ENCODE peak calls at places on chromosomes 6 and 20, in seven cellular contexts. One of them, this sample, is unnamed.

GRCh38 chr6:20876016-20876415 is 341.8 kb downstream of the CDKAL1 start:
- DNase-seq in anterior cingulate cortex: no peak
- DNase-seq in frontal cortex: no peak
- DNase-seq in adrenal gland: no peak
- DNase-seq in T-helper 2 cell: no peak
- DNase-seq in globus pallidus: no peak
- DNase-seq in HCEC 1CT: peak
- DNase-seq in this sample: no peak

GRCh38 chr6:169981969-169982368 is 230.5 kb downstream of the ERMARD start:
- DNase-seq in T-helper 2 cell: no peak
- DNase-seq in HCEC 1CT: no peak
- DNase-seq in anterior cingulate cortex: no peak
- DNase-seq in frontal cortex: no peak
- DNase-seq in globus pallidus: no peak
- DNase-seq in adrenal gland: no peak
- DNase-seq in this sample: no peak

GRCh38 chr6:41728073-41728936 is 7.1 kb downstream of the TFEB start:
- DNase-seq in HCEC 1CT: no peak
- DNase-seq in frontal cortex: no peak
- DNase-seq in adrenal gland: no peak
- DNase-seq in globus pallidus: peak
- DNase-seq in anterior cingulate cortex: no peak
- DNase-seq in T-helper 2 cell: no peak
- DNase-seq in this sample: peak

GRCh38 chr6:88380083-88380482 is 213.9 kb upstream of the CNR1 start:
- DNase-seq in frontal cortex: peak
- DNase-seq in HCEC 1CT: peak
- DNase-seq in anterior cingulate cortex: peak
- DNase-seq in T-helper 2 cell: no peak
- DNase-seq in adrenal gland: peak
- DNase-seq in globus pallidus: peak
- DNase-seq in this sample: peak

GRCh38 chr6:166173292-166173951 is 5.8 kb upstream of the TBXT start:
- DNase-seq in T-helper 2 cell: no peak
- DNase-seq in frontal cortex: no peak
- DNase-seq in anterior cingulate cortex: no peak
- DNase-seq in globus pallidus: no peak
- DNase-seq in HCEC 1CT: no peak
- DNase-seq in adrenal gland: no peak
- DNase-seq in this sample: no peak

GRCh38 chr6:85344996-85345395 is 104.9 kb upstream of the NT5E start:
- DNase-seq in adrenal gland: no peak
- DNase-seq in frontal cortex: no peak
- DNase-seq in globus pallidus: no peak
- DNase-seq in HCEC 1CT: no peak
- DNase-seq in anterior cingulate cortex: no peak
- DNase-seq in T-helper 2 cell: no peak
- DNase-seq in this sample: no peak

GRCh38 chr6:37657117-37657886 is 40.4 kb downstream of the MDGA1 start:
- DNase-seq in T-helper 2 cell: no peak
- DNase-seq in frontal cortex: no peak
- DNase-seq in globus pallidus: no peak
- DNase-seq in adrenal gland: peak
- DNase-seq in anterior cingulate cortex: no peak
- DNase-seq in HCEC 1CT: no peak
- DNase-seq in this sample: no peak

GRCh38 chr20:38827770-38828281 is 22.3 kb downstream of the PPP1R16B start:
- DNase-seq in anterior cingulate cortex: no peak
- DNase-seq in frontal cortex: no peak
- DNase-seq in HCEC 1CT: no peak
- DNase-seq in adrenal gland: no peak
- DNase-seq in globus pallidus: no peak
- DNase-seq in T-helper 2 cell: no peak
- DNase-seq in this sample: no peak

GRCh38 chr20:37940161-37940560 is 37.2 kb downstream of the VSTM2L start:
- DNase-seq in frontal cortex: no peak
- DNase-seq in adrenal gland: no peak
- DNase-seq in T-helper 2 cell: no peak
- DNase-seq in anterior cingulate cortex: no peak
- DNase-seq in HCEC 1CT: no peak
- DNase-seq in globus pallidus: no peak
- DNase-seq in this sample: no peak

GRCh38 chr6:116624036-116624805 is 7.9 kb downstream of the RSPH4A start:
- DNase-seq in frontal cortex: no peak
- DNase-seq in HCEC 1CT: peak
- DNase-seq in adrenal gland: no peak
- DNase-seq in globus pallidus: no peak
- DNase-seq in anterior cingulate cortex: no peak
- DNase-seq in T-helper 2 cell: no peak
- DNase-seq in this sample: no peak

GRCh38 chr20:717271-717670 is 41.7 kb upstream of the SCRT2 start:
- DNase-seq in HCEC 1CT: no peak
- DNase-seq in frontal cortex: no peak
- DNase-seq in globus pallidus: no peak
- DNase-seq in anterior cingulate cortex: no peak
- DNase-seq in adrenal gland: no peak
- DNase-seq in T-helper 2 cell: no peak
- DNase-seq in this sample: no peak

GRCh38 chr6:20582586-20583446 is 48.6 kb downstream of the CDKAL1 start:
- DNase-seq in anterior cingulate cortex: no peak
- DNase-seq in globus pallidus: no peak
- DNase-seq in adrenal gland: no peak
- DNase-seq in T-helper 2 cell: no peak
- DNase-seq in HCEC 1CT: no peak
- DNase-seq in frontal cortex: no peak
- DNase-seq in this sample: no peak

GRCh38 chr6:43886067-43886461 is 116.1 kb downstream of the VEGFA start:
- DNase-seq in anterior cingulate cortex: no peak
- DNase-seq in T-helper 2 cell: no peak
- DNase-seq in HCEC 1CT: no peak
- DNase-seq in frontal cortex: no peak
- DNase-seq in globus pallidus: no peak
- DNase-seq in adrenal gland: no peak
- DNase-seq in this sample: no peak

GRCh38 chr6:162868397-162868796 is 140.6 kb downstream of the PACRG start:
- DNase-seq in frontal cortex: no peak
- DNase-seq in globus pallidus: no peak
- DNase-seq in HCEC 1CT: no peak
- DNase-seq in T-helper 2 cell: no peak
- DNase-seq in adrenal gland: no peak
- DNase-seq in anterior cingulate cortex: no peak
- DNase-seq in this sample: no peak

GRCh38 chr6:161136655-161137054 is 137.2 kb downstream of the AGPAT4 start:
- DNase-seq in globus pallidus: no peak
- DNase-seq in HCEC 1CT: no peak
- DNase-seq in anterior cingulate cortex: no peak
- DNase-seq in adrenal gland: no peak
- DNase-seq in T-helper 2 cell: no peak
- DNase-seq in frontal cortex: no peak
- DNase-seq in this sample: no peak

GRCh38 chr20:18397090-18397489 is 69.7 kb downstream of the DZANK1 start:
- DNase-seq in adrenal gland: no peak
- DNase-seq in T-helper 2 cell: no peak
- DNase-seq in anterior cingulate cortex: no peak
- DNase-seq in globus pallidus: no peak
- DNase-seq in frontal cortex: no peak
- DNase-seq in HCEC 1CT: no peak
- DNase-seq in this sample: no peak

GRCh38 chr6:131954775-131955107 is 3.6 kb upstream of the CCN2 start:
- DNase-seq in HCEC 1CT: peak
- DNase-seq in anterior cingulate cortex: no peak
- DNase-seq in adrenal gland: peak
- DNase-seq in frontal cortex: no peak
- DNase-seq in globus pallidus: no peak
- DNase-seq in T-helper 2 cell: no peak
- DNase-seq in this sample: peak

GRCh38 chr20:17385798-17386197 is 145.4 kb downstream of the BFSP1 start:
- DNase-seq in HCEC 1CT: no peak
- DNase-seq in frontal cortex: no peak
- DNase-seq in anterior cingulate cortex: no peak
- DNase-seq in globus pallidus: no peak
- DNase-seq in adrenal gland: no peak
- DNase-seq in T-helper 2 cell: no peak
- DNase-seq in this sample: no peak

GRCh38 chr6:138347840-138348239 is 29.9 kb upstream of the SMIM28 start:
- DNase-seq in T-helper 2 cell: no peak
- DNase-seq in anterior cingulate cortex: no peak
- DNase-seq in adrenal gland: no peak
- DNase-seq in HCEC 1CT: no peak
- DNase-seq in frontal cortex: no peak
- DNase-seq in globus pallidus: no peak
- DNase-seq in this sample: no peak

GRCh38 chr20:62558779-62559178 is 83.0 kb upstream of the GATA5 start:
- DNase-seq in anterior cingulate cortex: no peak
- DNase-seq in T-helper 2 cell: no peak
- DNase-seq in frontal cortex: no peak
- DNase-seq in HCEC 1CT: no peak
- DNase-seq in adrenal gland: no peak
- DNase-seq in globus pallidus: no peak
- DNase-seq in this sample: no peak

GRCh38 chr6:138504764-138505689 is 5.7 kb upstream of the NHSL1 start:
- DNase-seq in globus pallidus: no peak
- DNase-seq in frontal cortex: no peak
- DNase-seq in HCEC 1CT: no peak
- DNase-seq in T-helper 2 cell: no peak
- DNase-seq in anterior cingulate cortex: no peak
- DNase-seq in adrenal gland: no peak
- DNase-seq in this sample: no peak

This sample was measured in pons.